ENCODE peak calls at places on chromosomes 11 and 22, in four cellular contexts. Q is fibroblast of villous mesenchyme, R is spleen, O is GM12865. N is an unnamed sample.
A peak's percentile ranks its signal among the peaks of the same experiment; 100 is the strongest.

GRCh38 chr11:117426297-117426685 is 98.6 kb downstream of the CEP164 start:
- DNase-seq in Q (peak; percentile 42), R (peak; percentile 86), O (peak; percentile 64), N (peak; percentile 5)

GRCh38 chr11:67544591-67545242 is 21.5 kb upstream of the CABP2 start:
- DNase-seq in Q (peak; percentile 10), R (no peak), O (no peak), N (no peak)

GRCh38 chr11:100793525-100793924 is 106.4 kb downstream of the ARHGAP42 start:
- DNase-seq in Q (no peak), R (no peak), O (no peak), N (no peak)

GRCh38 chr11:118046051-118046963 is 30.6 kb upstream of the TMPRSS4 start:
- DNase-seq in Q (no peak), R (no peak), O (peak; percentile 52), N (no peak)

GRCh38 chr11:123585721-123586120 is 68.7 kb downstream of the SCN3B start:
- DNase-seq in Q (no peak), R (no peak), O (no peak), N (no peak)

GRCh38 chr11:88779551-88779950 is 286.2 kb downstream of the GRM5 start:
- DNase-seq in Q (no peak), R (no peak), O (no peak), N (peak; percentile 7)

GRCh38 chr11:551131-551530 is 9.4 kb downstream of the LMNTD2 start:
- DNase-seq in Q (no peak), R (no peak), O (no peak), N (no peak)

GRCh38 chr11:83816572-83817187 is 530.5 kb upstream of the CCDC90B start:
- DNase-seq in Q (peak; percentile 32), R (no peak), O (peak; percentile 19), N (peak; percentile 23)

GRCh38 chr11:45924036-45924915 is 1.8 kb downstream of the LARGE2 start:
- DNase-seq in Q (no peak), R (peak; percentile 71), O (no peak), N (no peak)

GRCh38 chr22:21445437-21446127 is 21.6 kb upstream of the TMEM191C start:
- DNase-seq in Q (no peak), R (no peak), O (no peak), N (no peak)

GRCh38 chr11:48165426-48165825 is 51.2 kb upstream of the OR4B1 start:
- DNase-seq in Q (no peak), R (no peak), O (no peak), N (no peak)

GRCh38 chr11:120386774-120387371 is 50.7 kb downstream of the ARHGEF12 start:
- DNase-seq in Q (no peak), R (no peak), O (no peak), N (no peak)

GRCh38 chr11:108944486-108945178 is 279.8 kb downstream of the DDX10 start:
- DNase-seq in Q (no peak), R (no peak), O (no peak), N (no peak)

GRCh38 chr11:19919050-19919561 is 206.5 kb downstream of the NAV2 start:
- DNase-seq in Q (peak; percentile 85), R (no peak), O (no peak), N (peak; percentile 97)